ENCODE peak calls at places on chromosome 20, in seven cellular contexts. I is ovary, B is WERI-Rb-1, L is astrocyte, H is hepatocyte, W is neural progenitor cell, U is AG04450. Y is an unnamed sample. For H3K9me3, the result is how much of the 10 kb centered on the place peaks cover.

GRCh38 chr20:44407402-44408184 is 52.1 kb downstream of the HNF4A start:
- DNase-seq in U (no peak), L (peak), B (no peak), W (no peak), I (no peak), H (peak), Y (no peak)

GRCh38 chr20:24583169-24583792 is 113.9 kb downstream of the SYNDIG1 start:
- DNase-seq in L (no peak), B (no peak), U (no peak), H (no peak), W (no peak), I (no peak), Y (no peak)

GRCh38 chr20:23118766-23119165 is 32.6 kb upstream of the CD93 start:
- DNase-seq in H (no peak), U (no peak), W (no peak), B (no peak), I (no peak), L (no peak), Y (no peak)

GRCh38 chr20:47269309-47270165 is 87.0 kb downstream of the ZMYND8 start:
- DNase-seq in I (no peak), U (no peak), L (no peak), B (no peak), H (no peak), W (no peak), Y (no peak)

GRCh38 chr20:53050338-53050737 is 78.2 kb downstream of the TSHZ2 start:
- DNase-seq in H (no peak), B (no peak), L (no peak), W (no peak), U (no peak), I (no peak), Y (no peak)

GRCh38 chr20:10381477-10381876 is 52.5 kb downstream of the MKKS start:
- DNase-seq in I (no peak), B (no peak), L (no peak), W (no peak), U (no peak), H (no peak), Y (no peak)

GRCh38 chr20:48294196-48294595 is 508.9 kb upstream of the SULF2 start:
- DNase-seq in U (no peak), I (no peak), L (peak), H (no peak), W (no peak), B (no peak), Y (no peak)

GRCh38 chr20:9740486-9740885 is 98.4 kb downstream of the PAK5 start:
- DNase-seq in I (no peak), L (no peak), W (no peak), B (no peak), H (no peak), U (no peak), Y (no peak)

GRCh38 chr20:41456341-41456740 is 89.7 kb upstream of the EMILIN3 start:
- DNase-seq in U (peak), B (no peak), I (no peak), W (no peak), L (no peak), H (no peak), Y (no peak)

GRCh38 chr20:17638835-17639407 is 43.1 kb downstream of the RRBP1 start:
- DNase-seq in U (no peak), B (no peak), H (no peak), W (no peak), L (no peak), I (no peak), Y (no peak)

GRCh38 chr20:59777814-59778575 is 155.4 kb downstream of the SYCP2 start:
- DNase-seq in H (no peak), B (no peak), U (no peak), W (no peak), I (no peak), L (no peak), Y (no peak)

GRCh38 chr20:22389836-22390542 is 194.4 kb downstream of the FOXA2 start:
- DNase-seq in I (no peak), H (peak), U (no peak), L (peak), B (no peak), W (no peak), Y (no peak)

GRCh38 chr20:64271636-64272035 is 16.1 kb downstream of the PCMTD2 start:
- DNase-seq in B (no peak), I (no peak), U (no peak), L (no peak), W (no peak), H (no peak), Y (no peak)

GRCh38 chr20:53900380-53900999 is 169.9 kb downstream of the BCAS1 start:
- DNase-seq in U (no peak), W (no peak), I (no peak), L (peak), H (no peak), B (no peak), Y (peak)

GRCh38 chr20:59386819-59387218 is 86.4 kb downstream of the EDN3 start:
- DNase-seq in H (no peak), L (no peak), B (no peak), U (no peak), W (peak), I (no peak), Y (peak)

GRCh38 chr20:63702751-63703470 is 4.9 kb downstream of the ARFRP1 start:
- DNase-seq in U (no peak), W (no peak), L (no peak), H (no peak), I (no peak), B (no peak), Y (peak)

GRCh38 chr20:59783020-59784010 is 150.1 kb downstream of the SYCP2 start:
- DNase-seq in B (peak), W (peak), H (peak), U (no peak), I (no peak), L (peak), Y (peak)

GRCh38 chr20:47711046-47711752 is 74.1 kb downstream of the SULF2 start:
- DNase-seq in W (no peak), L (no peak), I (peak), U (no peak), H (peak), B (no peak), Y (no peak)

GRCh38 chr20:17023811-17024210 is 203.0 kb upstream of the PCSK2 start:
- DNase-seq in W (peak), L (peak), H (peak), U (no peak), B (no peak), I (no peak), Y (no peak)

GRCh38 chr20:24691901-24692351 is 222.5 kb downstream of the SYNDIG1 start:
- DNase-seq in I (no peak), W (no peak), H (no peak), U (no peak), L (no peak), B (no peak), Y (no peak)

GRCh38 chr20:58090181-58090580 is 138.3 kb downstream of the ANKRD60 start:
- DNase-seq in B (no peak), I (no peak), U (no peak), W (no peak), H (no peak), L (no peak), Y (no peak)

GRCh38 chr20:45812157-45813005 is at the start of gene UBE2C:
- DNase-seq in I (peak), B (peak), L (peak), U (peak), W (peak), H (peak), Y (peak)

GRCh38 chr20:48800227-48800626 is 27.6 kb downstream of the PREX1 start:
- DNase-seq in H (no peak), W (no peak), U (no peak), I (no peak), L (no peak), B (no peak), Y (no peak)

GRCh38 chr20:4082406-4083102 is 67.2 kb upstream of the RNF24 start:
- DNase-seq in B (no peak), W (peak), I (no peak), U (no peak), L (peak), H (peak), Y (no peak)

GRCh38 chr20:23254034-23254433 is 96.6 kb upstream of the NXT1 start:
- DNase-seq in W (no peak), B (no peak), U (no peak), H (no peak), I (no peak), L (no peak), Y (no peak)

GRCh38 chr20:20731945-20732296 is 19.5 kb upstream of the RALGAPA2 start:
- DNase-seq in U (no peak), L (peak), H (no peak), W (no peak), I (no peak), B (no peak), Y (no peak)

GRCh38 chr20:1937316-1937976 is 42.2 kb downstream of the SIRPA start:
- DNase-seq in B (no peak), H (no peak), L (no peak), U (no peak), I (no peak), W (no peak), Y (no peak)

GRCh38 chr20:54680872-54681297 is 205.5 kb downstream of the DOK5 start:
- DNase-seq in H (peak), B (peak), U (no peak), I (no peak), W (peak), L (peak), Y (peak)

GRCh38 chr20:35648836-35649235 is 15.9 kb downstream of the CPNE1 start:
- DNase-seq in B (no peak), I (no peak), L (no peak), H (no peak), W (no peak), U (no peak), Y (no peak)

GRCh38 chr20:63320616-63321147 is 27.7 kb downstream of the COL20A1 start:
- DNase-seq in B (no peak), L (no peak), H (no peak), U (no peak), W (no peak), I (no peak), Y (no peak)

GRCh38 chr20:43669332-43669731 is 2.4 kb downstream of the MYBL2 start:
- DNase-seq in L (peak), H (no peak), W (no peak), I (no peak), B (no peak), U (no peak), Y (no peak)

GRCh38 chr20:62103508-62104233 is 18.6 kb upstream of the LSM14B start:
- DNase-seq in W (no peak), L (no peak), I (no peak), B (no peak), H (no peak), U (no peak), Y (no peak)
- H3K9me3 ChIP-seq in W (under half), L (under half), I (under half), B (under half), H (under half), U (half or more), Y (under half)

GRCh38 chr20:51528263-51529026 is 14.1 kb downstream of the NFATC2 start:
- DNase-seq in L (no peak), U (no peak), I (no peak), B (no peak), W (no peak), H (no peak), Y (no peak)
- H3K4me3 ChIP-seq in L (no peak), U (no peak), I (no peak), B (no peak), W (no peak), H (no peak), Y (no peak)

GRCh38 chr20:19583532-19584175 is 174.4 kb upstream of the RIN2 start:
- DNase-seq in B (peak), U (no peak), W (peak), H (peak), I (peak), L (no peak), Y (peak)

GRCh38 chr20:19582782-19583181 is 175.3 kb upstream of the RIN2 start:
- DNase-seq in I (no peak), H (no peak), W (no peak), L (no peak), U (no peak), B (no peak), Y (no peak)

GRCh38 chr20:19572031-19572430 is 186.0 kb upstream of the RIN2 start:
- DNase-seq in H (no peak), W (no peak), L (no peak), U (no peak), B (no peak), I (no peak), Y (no peak)

GRCh38 chr20:19577692-19578091 is 180.4 kb upstream of the RIN2 start:
- DNase-seq in W (no peak), I (no peak), H (no peak), U (no peak), B (no peak), L (no peak), Y (no peak)
- H3K9me3 ChIP-seq in W (under half), I (under half), H (under half), U (under half), B (under half), L (under half), Y (under half)

GRCh38 chr20:33332905-33333456 is 50.0 kb downstream of the BPIFB1 start:
- DNase-seq in H (no peak), U (no peak), B (no peak), I (no peak), W (no peak), L (no peak), Y (no peak)
- H3K4me3 ChIP-seq in H (no peak), U (no peak), B (no peak), I (no peak), W (no peak), L (no peak), Y (no peak)

Y was measured in SJCRH30.